ENCODE peak calls at places on chromosomes 5 and 9, in six cellular contexts. Q is heart left ventricle, J is prostate gland, L is ovary, M is upper lobe of left lung, P is suprapubic skin. X is an unnamed sample.

GRCh38 chr9:128162215-128163026 is 2.4 kb downstream of the BBLN start:
- DNase-seq in Q (peak), J (no peak), L (no peak), M (no peak), P (peak), X (peak)

GRCh38 chr5:10588779-10589447 is 25.0 kb downstream of the ANKRD33B start:
- DNase-seq in P (no peak), Q (no peak), J (no peak), M (no peak), L (no peak), X (no peak)

GRCh38 chr9:16526380-16526779 is 344.1 kb downstream of the BNC2 start:
- DNase-seq in M (no peak), P (no peak), L (no peak), J (no peak), Q (no peak), X (no peak)

GRCh38 chr5:159252195-159252594 is 10.9 kb upstream of the UBLCP1 start:
- DNase-seq in P (no peak), Q (no peak), M (no peak), L (no peak), J (no peak), X (no peak)

GRCh38 chr5:170591055-170591454 is 87.2 kb downstream of the KCNIP1 start:
- DNase-seq in M (no peak), L (no peak), Q (no peak), J (no peak), P (no peak), X (no peak)

GRCh38 chr5:154418344-154418820 is 27.4 kb upstream of the SAP30L start:
- DNase-seq in M (no peak), L (no peak), Q (no peak), J (no peak), P (no peak), X (no peak)

GRCh38 chr5:158810615-158811014 is 289.1 kb downstream of the EBF1 start:
- DNase-seq in J (no peak), Q (no peak), L (no peak), M (no peak), P (no peak), X (no peak)

GRCh38 chr9:9142001-9142400 is 1342.4 kb upstream of the DMAC1 start:
- DNase-seq in J (no peak), M (no peak), L (no peak), Q (no peak), P (no peak), X (no peak)

GRCh38 chr9:103397868-103398600 is 402.9 kb downstream of the CYLC2 start:
- DNase-seq in L (no peak), J (peak), M (no peak), Q (peak), P (no peak), X (no peak)

GRCh38 chr9:111965566-111966019 is 69.0 kb downstream of the UGCG start:
- DNase-seq in J (no peak), P (no peak), L (no peak), M (no peak), Q (no peak), X (no peak)

GRCh38 chr9:93183663-93184438 is at the start of gene WNK2:
- DNase-seq in L (no peak), P (peak), Q (no peak), J (peak), M (peak), X (no peak)

GRCh38 chr5:79416499-79416898 is 97.4 kb downstream of the HOMER1 start:
- DNase-seq in M (no peak), L (no peak), P (no peak), Q (peak), J (no peak), X (no peak)

GRCh38 chr9:95181226-95181818 is 136.2 kb downstream of the FANCC start:
- DNase-seq in M (no peak), J (no peak), L (no peak), P (no peak), Q (no peak), X (no peak)

DNA sequence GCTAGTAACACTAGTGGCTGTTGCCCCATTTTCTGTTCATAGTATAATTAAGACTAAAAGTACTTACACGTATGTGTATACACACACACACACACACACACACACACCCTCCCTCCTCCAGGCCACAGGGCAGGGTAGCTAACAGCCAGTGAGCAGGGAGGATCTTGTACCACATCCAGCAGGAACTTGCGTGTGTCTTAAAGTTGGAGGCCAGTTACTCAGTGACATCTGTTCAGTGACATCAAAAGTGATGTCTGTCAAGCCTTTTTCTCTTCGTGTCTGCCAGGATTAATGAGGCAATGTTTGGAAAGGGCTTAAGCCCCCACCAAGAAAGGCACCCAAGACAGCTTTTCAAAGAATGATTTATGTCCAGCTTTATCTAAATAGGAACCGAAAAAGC is 149.4 kb upstream of the KLF4 start:
- DNase-seq in L (peak), J (peak), P (peak), M (no peak), Q (peak), X (peak)
- TF ChIP-seq POLR2A in L (no peak), J (no peak), P (peak), M (peak), Q (no peak), X (no peak)

DNA sequence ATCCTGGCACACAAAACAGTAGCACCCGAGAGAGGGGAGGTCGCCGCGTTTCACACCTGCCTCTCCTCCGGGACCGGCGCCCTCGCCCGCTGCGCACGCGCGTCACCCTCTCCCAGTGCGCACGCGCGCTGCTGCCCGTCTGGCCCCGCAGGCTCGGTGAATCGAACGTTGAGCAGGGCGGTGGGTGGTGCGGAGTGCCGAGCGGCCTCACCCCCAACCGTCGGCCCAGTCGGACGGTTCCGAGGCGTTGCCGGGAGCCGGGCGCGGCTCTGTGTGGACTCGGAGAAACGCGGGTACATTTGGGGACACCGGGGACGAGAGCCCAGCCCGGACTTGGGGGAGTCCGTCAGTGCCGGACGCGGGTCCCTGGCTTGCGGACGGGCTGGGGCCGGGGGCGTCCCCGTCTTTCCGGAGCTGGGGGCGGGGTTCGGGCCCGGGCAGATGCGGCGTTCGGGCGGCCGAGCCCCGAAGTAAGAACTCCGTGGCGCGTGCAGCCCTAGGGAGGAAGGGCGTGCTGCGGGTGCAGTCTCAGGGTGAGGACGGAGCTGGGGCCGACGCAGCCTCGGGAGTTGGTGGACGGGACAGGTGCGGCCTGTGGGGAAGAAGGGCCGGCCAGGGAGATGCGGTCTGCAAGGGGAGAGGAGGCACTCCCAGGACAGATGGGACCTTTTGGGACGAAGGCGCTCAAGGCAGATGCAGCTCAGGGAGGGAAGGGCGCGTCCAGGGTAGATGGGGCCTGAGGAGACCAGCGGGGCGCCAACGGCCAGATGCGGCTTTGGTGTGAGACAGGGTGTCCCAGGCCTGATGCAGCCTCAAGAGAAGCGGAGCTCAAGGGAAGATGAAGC is at the start of gene POMT1:
- DNase-seq in J (peak), M (peak), Q (peak), L (peak), P (peak), X (peak)
- TF ChIP-seq POLR2A in J (peak), M (no peak), Q (no peak), L (no peak), P (no peak), X (no peak)

DNA sequence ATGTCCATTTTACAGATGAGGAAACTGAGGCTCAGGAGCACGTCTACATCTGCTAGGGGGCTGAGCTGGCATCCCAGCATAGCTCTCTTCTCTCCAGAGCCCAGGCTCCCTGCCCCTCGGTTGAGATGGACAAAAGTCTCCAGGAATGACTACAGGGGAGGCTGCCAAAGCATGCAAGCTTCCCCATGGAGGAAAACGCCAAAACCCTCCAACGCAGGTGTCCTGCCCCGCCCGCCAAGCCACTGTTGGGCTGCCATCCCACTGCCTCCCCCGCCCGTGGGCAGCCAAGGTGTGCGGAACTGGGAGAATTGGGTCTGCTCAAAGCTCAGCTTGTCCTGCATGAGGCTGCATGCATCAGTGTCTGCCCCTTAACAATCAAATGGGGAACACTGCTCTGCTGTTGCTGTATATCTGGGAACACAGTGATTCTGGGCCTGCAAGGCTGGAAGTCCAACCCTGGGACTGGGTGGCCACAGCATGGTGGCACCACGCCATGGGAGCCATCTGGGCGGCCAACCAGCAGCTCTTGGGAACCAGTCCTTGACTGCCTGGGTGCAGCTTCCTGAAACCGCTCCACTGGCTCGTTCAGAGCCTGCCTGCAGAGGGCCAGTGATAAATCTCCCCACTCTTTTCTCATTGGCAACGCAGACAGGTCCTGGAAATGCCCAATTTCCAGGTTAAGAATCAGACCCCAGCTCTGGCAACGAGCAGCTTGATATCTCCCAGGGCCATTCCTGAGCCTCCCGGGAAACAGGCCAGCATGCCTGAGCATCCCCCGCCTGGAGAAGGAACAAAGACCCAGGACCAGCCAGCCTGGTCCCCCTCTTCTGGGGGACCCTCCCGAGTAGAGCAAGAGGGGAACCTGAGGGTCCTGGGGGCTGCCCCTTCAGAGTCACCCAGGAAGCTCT is 3.5 kb downstream of the RALGDS start:
- DNase-seq in P (peak), Q (peak), L (peak), J (peak), M (peak), X (no peak)
- TF ChIP-seq POLR2A in P (no peak), Q (no peak), L (no peak), J (no peak), M (no peak), X (no peak)

DNA sequence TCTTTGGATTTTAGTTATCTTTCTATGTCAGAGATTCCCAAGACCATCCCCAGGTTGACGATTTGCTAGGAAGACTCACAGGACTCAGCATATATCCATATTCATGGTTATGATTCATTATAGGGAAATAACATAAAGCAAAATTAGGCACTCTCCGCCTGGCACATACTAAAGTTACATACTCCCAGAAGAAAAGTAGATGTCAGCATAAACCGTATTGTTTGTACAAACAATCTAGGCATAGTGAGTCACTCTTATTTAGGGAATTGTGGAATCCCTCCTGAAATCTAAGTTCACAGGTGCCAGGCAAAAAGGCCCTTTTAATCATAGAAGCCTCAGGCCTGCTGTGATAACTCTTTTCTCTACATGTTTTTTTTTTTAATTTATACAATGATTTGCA is 62.9 kb downstream of the INSL6 start:
- DNase-seq in L (no peak), Q (no peak), J (no peak), P (no peak), M (no peak), X (no peak)
- TF ChIP-seq POLR2A in L (no peak), Q (no peak), J (no peak), P (no peak), M (no peak), X (no peak)

DNA sequence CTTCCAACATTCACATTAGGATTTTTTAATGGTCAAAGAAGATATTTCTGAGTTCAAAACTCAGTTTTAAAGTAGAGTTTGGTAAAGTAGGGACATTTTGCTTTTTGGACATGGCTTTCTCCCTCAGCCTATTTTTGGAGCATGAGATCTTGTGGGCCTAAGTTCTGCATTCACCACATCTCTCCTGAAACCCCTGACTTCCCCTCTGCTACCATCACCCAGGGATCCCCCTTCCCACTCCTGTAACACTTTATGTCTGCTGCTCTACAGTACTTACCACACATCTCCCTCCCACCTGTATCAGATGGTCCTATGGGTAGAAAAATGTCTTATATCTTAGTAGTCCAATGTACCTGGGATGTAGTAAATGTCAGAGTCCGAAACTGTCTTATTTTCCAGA is 48.2 kb upstream of the JAK2 start:
- DNase-seq in Q (no peak), M (no peak), J (no peak), L (no peak), P (no peak), X (no peak)
- TF ChIP-seq POLR2A in Q (no peak), M (no peak), J (no peak), L (no peak), P (no peak), X (no peak)

GRCh38 chr9:137269231-137269772 is 8.2 kb upstream of the TOR4A start:
- DNase-seq in M (peak), L (peak), P (peak), J (peak), Q (peak), X (peak)
- TF ChIP-seq POLR2A in M (no peak), L (no peak), P (no peak), J (no peak), Q (no peak), X (no peak)

GRCh38 chr5:132487095-132487428 is 3.5 kb downstream of the IRF1 start:
- DNase-seq in Q (no peak), P (peak), M (no peak), L (no peak), J (no peak), X (peak)
- TF ChIP-seq POLR2A in Q (no peak), P (no peak), M (no peak), L (no peak), J (no peak), X (no peak)

GRCh38 chr9:133144142-133144886 is 19.4 kb downstream of the GBGT1 start:
- DNase-seq in L (no peak), Q (peak), P (peak), J (peak), M (peak), X (peak)
- TF ChIP-seq POLR2A in L (peak), Q (no peak), P (no peak), J (peak), M (peak), X (peak)

GRCh38 chr5:95163079-95163478 is 121.8 kb downstream of the MCTP1 start:
- DNase-seq in M (no peak), L (no peak), J (no peak), P (no peak), Q (no peak), X (no peak)

GRCh38 chr5:95159603-95160002 is 125.3 kb downstream of the MCTP1 start:
- DNase-seq in L (no peak), P (no peak), M (no peak), J (no peak), Q (no peak), X (no peak)

GRCh38 chr5:95164869-95165268 is 120.0 kb downstream of the MCTP1 start:
- DNase-seq in M (no peak), J (no peak), Q (no peak), P (no peak), L (no peak), X (no peak)

DNA sequence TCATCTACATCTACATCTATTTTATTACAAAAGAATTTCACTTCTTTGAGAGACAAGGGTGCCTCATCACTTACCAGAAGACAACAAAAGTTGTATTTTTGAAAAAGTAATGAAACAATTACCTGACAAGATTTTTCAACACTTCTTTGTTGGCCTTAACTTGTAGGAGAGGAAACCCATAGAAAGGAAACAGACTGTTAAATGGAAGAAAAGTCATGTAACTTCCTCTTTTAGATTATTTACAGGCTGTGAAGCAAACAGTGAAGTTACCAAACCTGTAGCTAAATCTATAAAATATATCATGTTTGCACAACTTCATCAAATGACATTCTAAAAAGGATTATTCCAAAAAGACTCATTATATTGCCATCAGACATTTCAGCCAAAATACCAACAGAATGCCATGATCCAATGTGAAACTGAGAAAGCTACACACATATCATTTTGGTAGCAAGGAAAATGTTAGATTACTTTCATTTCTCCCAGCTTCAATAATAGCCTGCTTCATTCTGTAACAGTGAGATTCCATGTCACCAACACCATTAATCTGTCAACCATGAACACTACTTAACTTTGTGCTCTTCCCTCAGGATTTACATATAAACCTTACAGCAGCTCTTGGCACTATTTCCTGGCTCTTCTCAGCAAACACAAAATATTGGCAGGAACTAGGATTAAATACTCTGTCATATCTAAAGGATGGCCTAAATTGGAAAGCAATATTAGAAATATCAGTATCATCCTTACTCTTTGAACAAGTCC is 122.5 kb downstream of the MCTP1 start:
- DNase-seq in J (no peak), P (no peak), M (no peak), L (no peak), Q (no peak), X (no peak)
- TF ChIP-seq POLR2A in J (no peak), P (no peak), M (no peak), L (no peak), Q (no peak), X (no peak)